ENCODE peak calls at places on chromosomes 4 and X, in eight cellular contexts. F is epithelial cell of esophagus; T is HTR-8/SVneo; V is CD8-positive, alpha-beta T cell; Q is hypothalamus; I is AG20443; Z is MV-4-11; E is activated T-cell treated with anti-CD3 and anti-CD28 coated beads, Interleukin-2, amount 50 U/mL, for 72 hours. N is an unnamed sample.

GRCh38 chrX:11757729-11758399 is at the start of gene MSL3:
- DNase-seq in F (peak), T (no peak), V (peak), Q (peak), I (peak), Z (peak), E (peak), N (peak)

GRCh38 chr4:2484993-2485392 is 16.1 kb downstream of the RNF4 start:
- DNase-seq in F (peak), T (no peak), V (peak), Q (no peak), I (peak), Z (peak), E (peak), N (peak)

GRCh38 chr4:140641789-140642439 is 73.2 kb upstream of the UCP1 start:
- DNase-seq in F (no peak), T (no peak), V (no peak), Q (no peak), I (no peak), Z (no peak), E (no peak), N (no peak)

GRCh38 chr4:21778702-21779101 is 169.9 kb downstream of the KCNIP4 start:
- DNase-seq in F (no peak), T (no peak), V (no peak), Q (no peak), I (no peak), Z (no peak), E (no peak), N (no peak)

GRCh38 chr4:53721276-53721675 is 130.0 kb upstream of the LNX1 start:
- DNase-seq in F (no peak), T (no peak), V (no peak), Q (no peak), I (no peak), Z (no peak), E (no peak), N (no peak)

GRCh38 chr4:94841864-94842221 is 84.1 kb downstream of the BMPR1B start:
- DNase-seq in F (no peak), T (no peak), V (no peak), Q (no peak), I (no peak), Z (no peak), E (no peak), N (no peak)

GRCh38 chr4:8451440-8452182 is 11.0 kb downstream of the TRMT44 start:
- DNase-seq in F (peak), T (no peak), V (no peak), Q (no peak), I (no peak), Z (no peak), E (no peak), N (no peak)

GRCh38 chrX:104108955-104109354 is 3.4 kb upstream of the ZCCHC18 start:
- DNase-seq in F (no peak), T (no peak), V (no peak), Q (no peak), I (no peak), Z (no peak), E (no peak), N (no peak)

GRCh38 chrX:135981662-135982061 is 3.6 kb upstream of the SLC9A6 start:
- DNase-seq in F (no peak), T (no peak), V (no peak), Q (no peak), I (no peak), Z (no peak), E (no peak), N (no peak)

N was measured in GM20000.